ENCODE peak calls at places on chromosomes 7 and 10, in eight cellular contexts. M is heart left ventricle; J is left ventricle myocardium inferior; T is psoas muscle; Q is CD8-positive, alpha-beta memory T cell; E is hepatocyte; I is A673; K is CD4-positive, alpha-beta memory T cell. A is an unnamed sample. For H3K9me3, the result is how much of the 10 kb centered on the place peaks cover.

GRCh38 chr7:55965805-55966421 is 1.5 kb downstream of the NIPSNAP2 start:
- DNase-seq in M (peak), J (peak), T (peak), Q (no peak), E (no peak), I (peak), K (no peak), A (no peak)

GRCh38 chr7:129368389-129368986 is 65.7 kb upstream of the STRIP2 start:
- DNase-seq in M (no peak), J (no peak), T (no peak), Q (no peak), E (peak), I (no peak), K (no peak), A (no peak)

GRCh38 chr7:44587843-44588711 is 6.0 kb upstream of the TMED4 start:
- DNase-seq in M (no peak), J (no peak), T (no peak), Q (peak), E (peak), I (peak), K (peak), A (no peak)

GRCh38 chr7:120400806-120401455 is 128.0 kb downstream of the KCND2 start:
- DNase-seq in M (no peak), J (no peak), T (no peak), Q (no peak), E (no peak), I (no peak), K (no peak), A (no peak)

GRCh38 chr7:88005191-88005590 is 71.1 kb downstream of the ADAM22 start:
- DNase-seq in M (no peak), J (no peak), T (no peak), Q (no peak), E (no peak), I (no peak), K (no peak), A (no peak)

GRCh38 chr10:124040454-124040853 is 52.9 kb downstream of the CHST15 start:
- DNase-seq in M (no peak), J (no peak), T (no peak), Q (no peak), E (no peak), I (no peak), K (no peak), A (no peak)

GRCh38 chr7:4115442-4115841 is 566.7 kb upstream of the FOXK1 start:
- DNase-seq in M (no peak), J (no peak), T (no peak), Q (no peak), E (no peak), I (no peak), K (no peak), A (no peak)

GRCh38 chr10:546971-547590 is 142.4 kb downstream of the DIP2C start:
- DNase-seq in M (no peak), J (no peak), T (no peak), Q (no peak), E (peak), I (peak), K (no peak), A (no peak)

GRCh38 chr10:51950371-51950995 is 251.1 kb upstream of the CSTF2T start:
- DNase-seq in M (no peak), J (no peak), T (peak), Q (no peak), E (no peak), I (no peak), K (no peak), A (no peak)

GRCh38 chr7:89681448-89681847 is 472.8 kb upstream of the STEAP1 start:
- DNase-seq in M (no peak), J (no peak), T (no peak), Q (no peak), E (no peak), I (no peak), K (no peak), A (no peak)

GRCh38 chr7:95933618-95934017 is 161.3 kb downstream of the DYNC1I1 start:
- DNase-seq in M (no peak), J (no peak), T (no peak), Q (no peak), E (no peak), I (peak), K (no peak), A (no peak)

GRCh38 chr7:131011437-131011752 is 277.4 kb upstream of the KLF14 start:
- DNase-seq in M (no peak), J (no peak), T (peak), Q (no peak), E (no peak), I (peak), K (no peak), A (no peak)

GRCh38 chr10:113093188-113094113 is 143.4 kb downstream of the TCF7L2 start:
- DNase-seq in M (no peak), J (no peak), T (no peak), Q (no peak), E (peak), I (peak), K (peak), A (no peak)

GRCh38 chr10:84743483-84743882 is 415.1 kb downstream of the CCSER2 start:
- DNase-seq in M (no peak), J (no peak), T (no peak), Q (no peak), E (no peak), I (no peak), K (no peak), A (no peak)

GRCh38 chr10:109676703-109677102 is 246.6 kb downstream of the XPNPEP1 start:
- DNase-seq in M (no peak), J (no peak), T (no peak), Q (no peak), E (no peak), I (no peak), K (no peak), A (no peak)

GRCh38 chr10:131846224-131847101 is 54.3 kb upstream of the PPP2R2D start:
- DNase-seq in M (peak), J (no peak), T (no peak), Q (no peak), E (no peak), I (no peak), K (no peak), A (no peak)

GRCh38 chr7:130926021-130926691 is 192.1 kb upstream of the KLF14 start:
- DNase-seq in M (no peak), J (no peak), T (no peak), Q (no peak), E (no peak), I (peak), K (no peak), A (no peak)

GRCh38 chr10:60114765-60115586 is 208.6 kb upstream of the CCDC6 start:
- DNase-seq in M (no peak), J (no peak), T (no peak), Q (no peak), E (peak), I (peak), K (peak), A (no peak)

GRCh38 chr10:76411719-76412435 is 980.5 kb downstream of the LRMDA start:
- DNase-seq in M (peak), J (peak), T (peak), Q (no peak), E (no peak), I (no peak), K (no peak), A (peak)

GRCh38 chr7:48617988-48618387 is 306.4 kb upstream of the CDC14C start:
- DNase-seq in M (no peak), J (no peak), T (no peak), Q (no peak), E (no peak), I (no peak), K (no peak), A (no peak)

GRCh38 chr7:133936074-133936473 is 191.1 kb upstream of the LRGUK start:
- DNase-seq in M (no peak), J (no peak), T (no peak), Q (no peak), E (peak), I (no peak), K (no peak), A (no peak)

GRCh38 chr10:74585231-74586087 is 240.9 kb upstream of the KAT6B start:
- DNase-seq in M (no peak), J (no peak), T (no peak), Q (peak), E (no peak), I (peak), K (peak), A (no peak)

GRCh38 chr7:133246558-133246957 is 6.3 kb upstream of the EXOC4 start:
- DNase-seq in M (no peak), J (no peak), T (no peak), Q (no peak), E (no peak), I (no peak), K (no peak), A (no peak)

GRCh38 chr10:67837519-67838314 is at the start of gene DNAJC12:
- DNase-seq in M (no peak), J (no peak), T (no peak), Q (peak), E (peak), I (peak), K (peak), A (no peak)

GRCh38 chr10:69037489-69037888 is 48.9 kb downstream of the KIFBP start:
- DNase-seq in M (no peak), J (no peak), T (no peak), Q (no peak), E (no peak), I (no peak), K (no peak), A (no peak)

GRCh38 chr10:58963723-58964124 is 212.7 kb upstream of the PHYHIPL start:
- DNase-seq in M (no peak), J (no peak), T (no peak), Q (no peak), E (no peak), I (peak), K (no peak), A (no peak)

DNA sequence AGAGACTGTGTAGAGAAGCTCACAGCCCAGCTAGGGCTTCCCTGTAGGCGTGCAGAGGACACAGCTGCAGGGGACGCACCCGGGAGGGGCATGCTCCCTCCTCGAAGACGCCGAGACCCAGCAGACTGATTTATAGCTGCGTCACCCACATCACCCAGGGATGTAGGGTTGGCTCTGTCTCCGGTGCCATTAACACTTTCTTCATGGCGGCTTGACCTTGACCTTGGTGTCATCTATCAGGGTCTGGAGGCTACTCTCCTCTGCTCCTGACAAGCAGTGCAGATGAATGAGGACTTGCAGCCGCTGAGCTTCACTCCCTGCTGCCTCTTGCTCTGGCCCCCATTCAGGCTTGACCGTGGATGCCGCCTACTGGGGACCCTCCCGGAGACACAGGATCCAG is 549.6 kb downstream of the TCERG1L start:
- DNase-seq in M (no peak), J (no peak), T (no peak), Q (no peak), E (no peak), I (no peak), K (no peak), A (no peak)
- H3K9me3 ChIP-seq in M (under half), J (under half), T (under half), Q (under half), E (under half), I (under half), K (under half), A (under half)

GRCh38 chr7:27096756-27097514 is 1.1 kb upstream of the HOXA1 start:
- DNase-seq in M (no peak), J (no peak), T (peak), Q (no peak), E (no peak), I (no peak), K (no peak), A (no peak)
- H3K9me3 ChIP-seq in M (under half), J (under half), T (under half), Q (under half), E (under half), I (under half), K (under half), A (under half)

DNA sequence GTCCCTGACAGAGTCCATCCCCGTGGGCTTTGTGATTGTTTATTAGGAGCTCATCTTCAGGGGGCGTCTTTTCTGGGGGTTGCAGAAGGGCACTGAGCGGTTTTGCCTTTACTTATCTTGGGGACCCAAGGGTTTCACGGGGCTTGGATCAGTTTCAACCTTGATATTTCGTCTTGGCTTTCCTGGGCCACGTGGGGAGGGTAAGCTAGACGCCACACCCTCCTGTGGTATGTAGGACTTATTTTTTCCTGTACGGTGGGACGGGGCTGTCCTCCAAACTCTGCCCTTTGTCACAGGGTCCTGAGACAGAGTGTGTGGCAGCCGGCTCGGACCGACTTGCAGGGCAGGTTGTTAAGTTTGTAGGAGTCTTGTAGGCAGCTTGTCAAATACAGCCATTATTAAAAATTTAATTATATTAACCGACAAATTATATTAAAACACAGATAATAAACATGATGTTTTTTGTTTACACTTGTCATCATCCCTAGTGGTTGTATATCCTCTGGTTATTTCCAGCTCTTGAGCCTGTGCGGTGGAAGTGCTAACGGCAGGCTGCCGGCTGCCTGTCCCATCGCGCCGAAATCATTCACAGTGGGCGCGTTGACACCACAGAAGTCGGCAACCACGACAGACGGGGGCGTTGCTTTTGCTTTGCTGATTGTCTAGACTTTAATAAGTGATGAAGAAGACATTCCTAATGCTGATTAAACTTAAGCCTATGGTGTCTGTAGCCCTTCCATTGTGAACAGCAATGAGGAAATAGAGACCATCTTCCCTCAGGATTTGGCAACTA is 193.2 kb downstream of the DNAJB6 start:
- DNase-seq in M (no peak), J (no peak), T (no peak), Q (no peak), E (no peak), I (no peak), K (no peak), A (no peak)
- H3K9me3 ChIP-seq in M (under half), J (half or more), T (under half), Q (under half), E (under half), I (under half), K (under half), A (under half)

GRCh38 chr7:157945401-157945800 is 608.6 kb downstream of the DNAJB6 start:
- DNase-seq in M (no peak), J (no peak), T (no peak), Q (no peak), E (no peak), I (no peak), K (no peak), A (no peak)
- H3K9me3 ChIP-seq in M (under half), J (under half), T (under half), Q (under half), E (under half), I (under half), K (under half), A (under half)

DNA sequence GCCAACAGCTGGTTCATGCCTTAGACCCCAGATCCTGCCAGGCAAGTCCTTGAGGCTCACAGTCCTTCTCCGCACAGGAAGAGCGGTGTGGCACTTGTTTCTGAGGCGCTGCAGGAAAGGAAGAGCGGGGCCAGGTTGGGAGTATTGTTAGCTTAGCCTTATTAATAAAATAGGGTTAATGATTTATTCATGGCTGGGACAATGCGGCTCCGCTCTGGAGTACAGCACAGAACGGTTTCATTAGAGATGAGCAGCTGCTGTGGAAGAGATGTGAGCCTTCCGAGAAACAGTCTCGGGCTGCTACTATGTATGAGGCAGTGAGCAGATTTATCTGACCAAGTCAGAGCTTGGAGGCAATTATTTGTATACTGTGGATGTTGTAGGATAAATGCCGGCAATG is 78.2 kb downstream of the FZD1 start:
- DNase-seq in M (no peak), J (no peak), T (no peak), Q (no peak), E (no peak), I (no peak), K (no peak), A (no peak)
- H3K9me3 ChIP-seq in M (under half), J (under half), T (under half), Q (under half), E (under half), I (under half), K (under half), A (under half)

GRCh38 chr10:107984581-107984980 is 820.1 kb upstream of the SORCS1 start:
- DNase-seq in M (no peak), J (no peak), T (no peak), Q (no peak), E (no peak), I (no peak), K (no peak), A (no peak)
- H3K9me3 ChIP-seq in M (under half), J (under half), T (under half), Q (under half), E (under half), I (under half), K (under half), A (under half)

GRCh38 chr7:98862203-98862602 is 7.6 kb downstream of the TMEM130 start:
- DNase-seq in M (no peak), J (no peak), T (no peak), Q (no peak), E (no peak), I (no peak), K (no peak), A (no peak)

GRCh38 chr7:98863601-98864000 is 6.2 kb downstream of the TMEM130 start:
- DNase-seq in M (no peak), J (no peak), T (no peak), Q (no peak), E (no peak), I (no peak), K (no peak), A (no peak)

GRCh38 chr7:98856021-98856422 is 13.8 kb downstream of the TMEM130 start:
- DNase-seq in M (no peak), J (no peak), T (no peak), Q (no peak), E (no peak), I (no peak), K (no peak), A (no peak)

GRCh38 chr7:98862716-98863420 is 6.9 kb downstream of the TMEM130 start:
- DNase-seq in M (no peak), J (no peak), T (no peak), Q (no peak), E (no peak), I (no peak), K (no peak), A (no peak)

GRCh38 chr7:98860069-98860468 is 9.7 kb downstream of the TMEM130 start:
- DNase-seq in M (no peak), J (no peak), T (no peak), Q (no peak), E (no peak), I (no peak), K (no peak), A (no peak)
- H3K9me3 ChIP-seq in M (under half), J (under half), T (under half), Q (under half), E (under half), I (under half), K (under half), A (under half)